ENCODE peak calls at places on chromosome 11, in four cellular contexts. One of them, this sample, is unnamed.

GRCh38 chr11:113505046-113505445 is 29.8 kb upstream of the DRD2 start:
- DNase-seq in upper lobe of right lung: no peak
- DNase-seq in effector CD4-positive, alpha-beta T cell: no peak
- DNase-seq in EL: no peak
- DNase-seq in this sample: no peak

GRCh38 chr11:74282863-74283484 is 28.5 kb downstream of the P4HA3 start:
- DNase-seq in upper lobe of right lung: no peak
- DNase-seq in effector CD4-positive, alpha-beta T cell: no peak
- DNase-seq in EL: no peak
- DNase-seq in this sample: peak

GRCh38 chr11:69864589-69864929 is 45.3 kb upstream of the FGF3 start:
- DNase-seq in upper lobe of right lung: peak
- DNase-seq in effector CD4-positive, alpha-beta T cell: no peak
- DNase-seq in EL: no peak
- DNase-seq in this sample: no peak

GRCh38 chr11:82776377-82776776 is 42.7 kb upstream of the FAM181B start:
- DNase-seq in upper lobe of right lung: no peak
- DNase-seq in effector CD4-positive, alpha-beta T cell: no peak
- DNase-seq in EL: no peak
- DNase-seq in this sample: no peak

GRCh38 chr11:10670099-10670498 is 23.5 kb downstream of the IRAG1 start:
- DNase-seq in upper lobe of right lung: no peak
- DNase-seq in effector CD4-positive, alpha-beta T cell: no peak
- DNase-seq in EL: no peak
- DNase-seq in this sample: no peak

GRCh38 chr11:110086892-110087309 is 6.3 kb upstream of the ZC3H12C start:
- DNase-seq in upper lobe of right lung: no peak
- DNase-seq in effector CD4-positive, alpha-beta T cell: no peak
- DNase-seq in EL: peak
- DNase-seq in this sample: no peak

GRCh38 chr11:62707277-62707771 is at the start of the genes BSCL2 and GNG3:
- DNase-seq in upper lobe of right lung: peak
- DNase-seq in effector CD4-positive, alpha-beta T cell: no peak
- DNase-seq in EL: no peak
- DNase-seq in this sample: no peak

GRCh38 chr11:3222003-3222855 is 3.6 kb upstream of the MRGPRG start:
- DNase-seq in upper lobe of right lung: no peak
- DNase-seq in effector CD4-positive, alpha-beta T cell: no peak
- DNase-seq in EL: no peak
- DNase-seq in this sample: no peak

GRCh38 chr11:35723493-35724284 is 61.1 kb downstream of the TRIM44 start:
- DNase-seq in upper lobe of right lung: no peak
- DNase-seq in effector CD4-positive, alpha-beta T cell: no peak
- DNase-seq in EL: no peak
- DNase-seq in this sample: no peak

GRCh38 chr11:28461338-28461737 is 353.1 kb downstream of the METTL15 start:
- DNase-seq in upper lobe of right lung: no peak
- DNase-seq in effector CD4-positive, alpha-beta T cell: no peak
- DNase-seq in EL: peak
- DNase-seq in this sample: no peak

GRCh38 chr11:93613432-93613831 is 48.0 kb upstream of the CEP295 start:
- DNase-seq in upper lobe of right lung: no peak
- DNase-seq in effector CD4-positive, alpha-beta T cell: no peak
- DNase-seq in EL: no peak
- DNase-seq in this sample: no peak

GRCh38 chr11:59658036-59658435 is 10.8 kb downstream of the PATL1 start:
- DNase-seq in upper lobe of right lung: no peak
- DNase-seq in effector CD4-positive, alpha-beta T cell: no peak
- DNase-seq in EL: no peak
- DNase-seq in this sample: no peak

GRCh38 chr11:132920391-132921095 is 611.8 kb downstream of the OPCML start:
- DNase-seq in upper lobe of right lung: no peak
- DNase-seq in effector CD4-positive, alpha-beta T cell: no peak
- DNase-seq in EL: no peak
- DNase-seq in this sample: no peak

GRCh38 chr11:29518389-29519174 is 498.2 kb downstream of the KCNA4 start:
- DNase-seq in upper lobe of right lung: no peak
- DNase-seq in effector CD4-positive, alpha-beta T cell: no peak
- DNase-seq in EL: peak
- DNase-seq in this sample: no peak

GRCh38 chr11:44840526-44840925 is 110.2 kb downstream of the TP53I11 start:
- DNase-seq in upper lobe of right lung: no peak
- DNase-seq in effector CD4-positive, alpha-beta T cell: no peak
- DNase-seq in EL: no peak
- DNase-seq in this sample: no peak

GRCh38 chr11:123272565-123272964 is 77.5 kb upstream of the CLMP start:
- DNase-seq in upper lobe of right lung: no peak
- DNase-seq in effector CD4-positive, alpha-beta T cell: no peak
- DNase-seq in EL: no peak
- DNase-seq in this sample: no peak

GRCh38 chr11:62603072-62603408 is 1.4 kb upstream of the MTA2 start:
- DNase-seq in upper lobe of right lung: no peak
- DNase-seq in effector CD4-positive, alpha-beta T cell: no peak
- DNase-seq in EL: no peak
- DNase-seq in this sample: no peak

GRCh38 chr11:57131080-57131790 is 50.5 kb upstream of the LRRC55 start:
- DNase-seq in upper lobe of right lung: no peak
- DNase-seq in effector CD4-positive, alpha-beta T cell: no peak
- DNase-seq in EL: peak
- DNase-seq in this sample: peak

GRCh38 chr11:65435981-65436411 is 13.4 kb downstream of the NEAT1 start:
- DNase-seq in upper lobe of right lung: peak
- DNase-seq in effector CD4-positive, alpha-beta T cell: no peak
- DNase-seq in EL: no peak
- DNase-seq in this sample: no peak

GRCh38 chr11:74262725-74263124 is 48.7 kb downstream of the P4HA3 start:
- DNase-seq in upper lobe of right lung: no peak
- DNase-seq in effector CD4-positive, alpha-beta T cell: no peak
- DNase-seq in EL: no peak
- DNase-seq in this sample: no peak

GRCh38 chr11:121341609-121342008 is 49.0 kb downstream of the SC5D start:
- DNase-seq in upper lobe of right lung: no peak
- DNase-seq in effector CD4-positive, alpha-beta T cell: no peak
- DNase-seq in EL: no peak
- DNase-seq in this sample: no peak

This sample was measured in NCI-H524.